ENCODE peak calls at places on chromosomes 12 and 14, in seven cellular contexts. Z, R, T, U, W, N and P are unnamed samples.

GRCh38 chr14:100147181-100147631 is 12.2 kb downstream of the DEGS2 start:
- DNase-seq in Z (peak; percentile 64), R (no peak), T (no peak), U (no peak), W (no peak), N (no peak), P (no peak)

GRCh38 chr14:50432131-50432530 is 35.5 kb upstream of the CDKL1 start:
- DNase-seq in Z (no peak), R (no peak), T (no peak), U (no peak), W (no peak), N (no peak), P (no peak)

GRCh38 chr12:2876431-2877046 is 435 bp downstream of the FOXM1 start:
- DNase-seq in Z (peak; percentile 59), R (peak; percentile 31), T (peak; percentile 48), U (no peak), W (peak; percentile 63), N (peak; percentile 45), P (no peak)

GRCh38 chr12:57590892-57591566 is at the start of gene PIP4K2C:
- DNase-seq in Z (peak; percentile 98), R (peak; percentile 40), T (peak; percentile 88), U (peak; percentile 28), W (peak; percentile 90), N (peak; percentile 29), P (no peak)

GRCh38 chr12:3130053-3130805 is 53.0 kb downstream of the TSPAN9 start:
- DNase-seq in Z (no peak), R (no peak), T (peak; percentile 45), U (no peak), W (no peak), N (no peak), P (no peak)

GRCh38 chr12:78359530-78359929 is 505.0 kb upstream of the SYT1 start:
- DNase-seq in Z (no peak), R (peak; percentile 59), T (no peak), U (peak; percentile 26), W (no peak), N (peak; percentile 50), P (no peak)

GRCh38 chr12:5201554-5202243 is 158.0 kb downstream of the KCNA5 start:
- DNase-seq in Z (no peak), R (peak; percentile 32), T (no peak), U (no peak), W (no peak), N (no peak), P (no peak)

GRCh38 chr14:56304456-56304855 is 186.2 kb downstream of the PELI2 start:
- DNase-seq in Z (no peak), R (peak; percentile 40), T (no peak), U (no peak), W (no peak), N (peak; percentile 29), P (no peak)

GRCh38 chr14:72961579-72962335 is 35.5 kb downstream of the DCAF4 start:
- DNase-seq in Z (no peak), R (peak; percentile 48), T (peak; percentile 93), U (no peak), W (peak; percentile 64), N (peak; percentile 33), P (peak; percentile 45)

GRCh38 chr12:47222960-47223847 is 143.4 kb upstream of the AMIGO2 start:
- DNase-seq in Z (no peak), R (peak; percentile 25), T (no peak), U (no peak), W (no peak), N (no peak), P (no peak)

GRCh38 chr12:113057565-113058485 is 1.3 kb downstream of the DTX1 start:
- DNase-seq in Z (peak; percentile 41), R (no peak), T (no peak), U (no peak), W (no peak), N (no peak), P (no peak)

GRCh38 chr12:30753761-30754382 is 879 bp downstream of the CAPRIN2 start:
- DNase-seq in Z (no peak), R (peak; percentile 55), T (peak; percentile 35), U (peak; percentile 23), W (peak; percentile 35), N (peak; percentile 17), P (no peak)

GRCh38 chr12:56932867-56933266 is 1.3 kb downstream of the SDR9C7 start:
- DNase-seq in Z (no peak), R (no peak), T (peak; percentile 36), U (no peak), W (no peak), N (no peak), P (peak; percentile 33)

GRCh38 chr12:49979061-49979586 is 6.4 kb downstream of the AQP6 start:
- DNase-seq in Z (no peak), R (no peak), T (no peak), U (no peak), W (no peak), N (no peak), P (no peak)

GRCh38 chr14:85701763-85702162 is 171.8 kb downstream of the FLRT2 start:
- DNase-seq in Z (no peak), R (no peak), T (peak; percentile 28), U (no peak), W (no peak), N (no peak), P (peak; percentile 36)

GRCh38 chr12:69405466-69405865 is 45.9 kb downstream of the YEATS4 start:
- DNase-seq in Z (no peak), R (peak; percentile 96), T (peak; percentile 86), U (peak; percentile 94), W (peak; percentile 98), N (peak; percentile 92), P (peak; percentile 79)

GRCh38 chr12:124517260-124518050 is 50.0 kb downstream of the NCOR2 start:
- DNase-seq in Z (no peak), R (peak; percentile 52), T (peak; percentile 81), U (no peak), W (peak; percentile 74), N (peak; percentile 60), P (no peak)

GRCh38 chr12:40646891-40647290 is 45.3 kb upstream of the CNTN1 start:
- DNase-seq in Z (no peak), R (no peak), T (no peak), U (no peak), W (no peak), N (no peak), P (no peak)

GRCh38 chr12:64404470-64405446 is 566 bp downstream of the XPOT start:
- DNase-seq in Z (peak; percentile 55), R (peak; percentile 87), T (peak; percentile 54), U (peak; percentile 64), W (peak; percentile 93), N (peak; percentile 92), P (no peak)

GRCh38 chr12:8508912-8509841 is 4.1 kb upstream of the CLEC4D start:
- DNase-seq in Z (no peak), R (no peak), T (no peak), U (no peak), W (no peak), N (no peak), P (no peak)

GRCh38 chr12:9244894-9245293 is 36.7 kb upstream of the PZP start:
- DNase-seq in Z (peak; percentile 60), R (no peak), T (peak; percentile 60), U (no peak), W (no peak), N (no peak), P (peak; percentile 6)

GRCh38 chr12:25124493-25124892 is 70.5 kb downstream of the DNAI7 start:
- DNase-seq in Z (no peak), R (no peak), T (peak; percentile 51), U (no peak), W (no peak), N (no peak), P (no peak)

GRCh38 chr14:61091657-61092273 is 110.7 kb downstream of the SLC38A6 start:
- DNase-seq in Z (no peak), R (peak; percentile 33), T (no peak), U (no peak), W (no peak), N (no peak), P (no peak)